ENCODE peak calls at places on chromosomes 16 and 17, in four cellular contexts. X is cardiac fibroblast, Y is ovary, S is tibial artery. C is an unnamed sample.

GRCh38 chr16:906296-906695 is 64.5 kb downstream of the LMF1 start:
- DNase-seq in X (no peak), Y (no peak), S (no peak), C (no peak)

GRCh38 chr16:87324411-87325275 is 7.5 kb upstream of the C16orf95 start:
- DNase-seq in X (peak), Y (no peak), S (no peak), C (peak)

GRCh38 chr17:66915204-66915611 is 49.3 kb upstream of the CACNG4 start:
- DNase-seq in X (peak), Y (no peak), S (no peak), C (peak)

GRCh38 chr17:59607817-59608403 is 11.8 kb upstream of the CLTC start:
- DNase-seq in X (peak), Y (no peak), S (no peak), C (peak)

GRCh38 chr17:37543527-37544122 is 53.9 kb downstream of the DUSP14 start:
- DNase-seq in X (no peak), Y (no peak), S (no peak), C (no peak)

GRCh38 chr16:84839054-84839453 is 19.3 kb downstream of the CRISPLD2 start:
- DNase-seq in X (peak), Y (no peak), S (peak), C (peak)

GRCh38 chr17:57551321-57552079 is 193.6 kb downstream of the CCDC182 start:
- DNase-seq in X (no peak), Y (no peak), S (no peak), C (no peak)

GRCh38 chr16:85162478-85163277 is 50.4 kb upstream of the CIBAR2 start:
- DNase-seq in X (peak), Y (peak), S (peak), C (no peak)

GRCh38 chr17:31663576-31663975 is 195.5 kb downstream of the COPRS start:
- DNase-seq in X (peak), Y (no peak), S (no peak), C (no peak)

GRCh38 chr17:40178021-40178601 is 841 bp downstream of the RAPGEFL1 start:
- DNase-seq in X (no peak), Y (no peak), S (no peak), C (no peak)

GRCh38 chr16:12339686-12340085 is 363.2 kb downstream of the SNX29 start:
- DNase-seq in X (peak), Y (no peak), S (peak), C (no peak)

GRCh38 chr17:63282455-63282854 is 163.7 kb downstream of the CYB561 start:
- DNase-seq in X (no peak), Y (no peak), S (no peak), C (no peak)

GRCh38 chr17:78986048-78986648 is 6.4 kb upstream of the LGALS3BP start:
- DNase-seq in X (peak), Y (no peak), S (no peak), C (peak)

GRCh38 chr17:11241611-11242226 is 706 bp downstream of the SHISA6 start:
- DNase-seq in X (no peak), Y (no peak), S (no peak), C (no peak)

GRCh38 chr16:35305476-35305875 is 1846.1 kb downstream of the TP53TG3F start:
- DNase-seq in X (peak), Y (no peak), S (no peak), C (peak)

GRCh38 chr17:20191066-20191465 is 181.9 kb downstream of the SPECC1 start:
- DNase-seq in X (peak), Y (no peak), S (no peak), C (peak)

GRCh38 chr16:65062736-65063583 is 58.9 kb downstream of the CDH11 start:
- DNase-seq in X (no peak), Y (no peak), S (no peak), C (no peak)

GRCh38 chr17:7328840-7329359 is at the start of gene NEURL4:
- DNase-seq in X (no peak), Y (no peak), S (peak), C (no peak)

GRCh38 chr16:11913425-11914079 is 2.2 kb downstream of the GSPT1 start:
- DNase-seq in X (peak), Y (no peak), S (no peak), C (peak)

GRCh38 chr16:61014869-61015268 is 1021.4 kb downstream of the CDH8 start:
- DNase-seq in X (no peak), Y (no peak), S (no peak), C (no peak)

GRCh38 chr16:27195941-27196595 is 7.3 kb upstream of the KDM8 start:
- DNase-seq in X (no peak), Y (no peak), S (no peak), C (no peak)

GRCh38 chr16:12419151-12419550 is 384.5 kb downstream of the CPPED1 start:
- DNase-seq in X (no peak), Y (no peak), S (no peak), C (no peak)

GRCh38 chr17:20935740-20936139 is 107.1 kb downstream of the USP22 start:
- DNase-seq in X (peak), Y (no peak), S (no peak), C (peak)

GRCh38 chr17:51298508-51299371 is 38.4 kb downstream of the UTP18 start:
- DNase-seq in X (peak), Y (no peak), S (no peak), C (peak)

GRCh38 chr16:8588703-8589292 is 1.5 kb downstream of the TMEM114 start:
- DNase-seq in X (no peak), Y (no peak), S (no peak), C (no peak)

GRCh38 chr16:87715658-87716057 is 50.1 kb downstream of the KLHDC4 start:
- DNase-seq in X (peak), Y (no peak), S (no peak), C (no peak)

GRCh38 chr16:19168173-19169080 is at the start of gene SYT17:
- DNase-seq in X (no peak), Y (no peak), S (no peak), C (no peak)

GRCh38 chr16:57804111-57804837 is 2.0 kb upstream of the KIFC3 start:
- DNase-seq in X (no peak), Y (no peak), S (no peak), C (no peak)

GRCh38 chr16:84813141-84813933 is 6.4 kb upstream of the CRISPLD2 start:
- DNase-seq in X (no peak), Y (no peak), S (no peak), C (no peak)

GRCh38 chr17:62661337-62661736 is 33.9 kb downstream of the MRC2 start:
- DNase-seq in X (no peak), Y (no peak), S (no peak), C (no peak)

GRCh38 chr16:49183911-49184310 is 97.7 kb downstream of the CBLN1 start:
- DNase-seq in X (no peak), Y (no peak), S (no peak), C (peak)

GRCh38 chr16:47928008-47928407 is 227.8 kb downstream of the ABCC12 start:
- DNase-seq in X (peak), Y (no peak), S (no peak), C (peak)

GRCh38 chr16:22003195-22003594 is 2.3 kb upstream of the PDZD9 start:
- DNase-seq in X (no peak), Y (no peak), S (no peak), C (no peak)

GRCh38 chr16:75402821-75403475 is 30.4 kb downstream of the CFDP1 start:
- DNase-seq in X (peak), Y (no peak), S (no peak), C (peak)
- TF ChIP-seq CTCF in X (peak), Y (peak), S (peak), C (peak)

GRCh38 chr16:29663829-29664132 is 734 bp downstream of the SPN start:
- DNase-seq in X (no peak), Y (no peak), S (no peak), C (no peak)

GRCh38 chr16:29662729-29663019 is 373 bp upstream of the SPN start:
- DNase-seq in X (no peak), Y (no peak), S (no peak), C (no peak)

GRCh38 chr16:29664133-29664912 is 1.3 kb downstream of the SPN start:
- DNase-seq in X (no peak), Y (no peak), S (no peak), C (no peak)

GRCh38 chr16:29662000-29662728 is 883 bp upstream of the SPN start:
- DNase-seq in X (no peak), Y (no peak), S (no peak), C (no peak)

DNA sequence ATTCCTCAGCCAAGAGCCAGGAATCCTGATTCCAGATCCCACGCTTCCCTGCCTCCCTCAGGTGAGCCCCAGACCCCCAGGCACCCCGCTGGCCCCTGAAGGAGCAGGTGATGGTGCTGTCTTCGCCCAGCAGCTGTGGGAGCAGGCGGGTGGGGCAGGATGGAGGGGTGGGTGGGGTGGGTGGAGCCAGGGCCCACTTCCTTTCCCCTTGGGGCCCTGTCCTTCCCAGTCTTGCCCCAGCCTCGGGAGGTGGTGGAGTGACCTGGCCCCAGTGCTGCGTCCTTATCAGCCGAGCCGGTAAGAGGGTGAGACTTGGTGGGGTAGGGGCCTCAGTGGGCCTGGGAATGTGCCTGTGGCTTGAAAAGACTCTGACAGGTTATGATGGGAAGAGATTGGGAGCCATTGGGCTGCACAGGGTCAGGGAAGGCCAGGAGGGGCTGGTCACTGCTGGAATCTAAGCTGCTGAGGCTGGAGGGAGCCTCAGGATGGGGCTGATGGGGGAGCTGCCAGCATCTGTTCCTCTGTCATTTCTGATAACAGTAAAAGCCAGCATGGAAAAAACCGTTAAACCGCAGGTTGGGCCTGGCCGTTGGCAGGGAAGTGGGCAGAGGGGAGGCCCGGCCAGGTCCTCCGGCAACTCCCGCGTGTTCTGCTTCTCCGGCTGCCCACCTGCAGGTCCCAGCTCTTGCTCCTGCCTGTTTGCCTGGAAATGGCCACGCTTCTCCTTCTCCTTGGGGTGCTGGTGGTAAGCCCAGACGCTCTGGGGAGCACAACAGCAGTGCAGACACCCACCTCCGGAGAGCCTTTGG is at the start of gene SPN:
- DNase-seq in X (no peak), Y (no peak), S (no peak), C (no peak)
- TF ChIP-seq CTCF in X (no peak), Y (no peak), S (no peak), C (no peak)

DNA sequence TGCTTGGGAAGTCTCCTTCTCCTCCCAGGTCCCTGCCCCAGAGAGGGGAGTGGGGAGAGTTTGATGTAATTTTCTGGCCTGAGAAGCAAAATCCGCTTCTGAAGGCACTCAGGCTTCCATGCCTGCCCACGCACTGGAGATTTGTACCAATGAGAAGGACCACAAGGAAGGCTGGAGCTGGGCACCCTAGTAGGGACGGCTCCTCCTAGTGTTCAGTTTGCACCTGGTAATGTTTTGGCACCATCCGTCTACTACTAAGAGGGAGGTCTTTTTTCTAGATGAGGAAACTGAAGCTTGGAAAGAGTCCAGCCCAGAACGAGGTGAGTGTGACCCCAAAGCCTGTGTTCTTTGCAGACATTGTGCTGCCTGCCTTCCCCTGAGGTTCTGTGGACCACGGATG is 83.6 kb upstream of the NLRP1 start:
- DNase-seq in X (no peak), Y (no peak), S (peak), C (peak)
- TF ChIP-seq CTCF in X (peak), Y (no peak), S (no peak), C (peak)

GRCh38 chr17:80283116-80283852 is 22.6 kb downstream of the RNF213 start:
- DNase-seq in X (no peak), Y (no peak), S (no peak), C (no peak)

GRCh38 chr17:80286638-80286960 is 25.9 kb downstream of the RNF213 start:
- DNase-seq in X (no peak), Y (no peak), S (no peak), C (no peak)

GRCh38 chr17:80287038-80287437 is 26.4 kb downstream of the RNF213 start:
- DNase-seq in X (no peak), Y (no peak), S (no peak), C (no peak)

GRCh38 chr17:80285237-80285920 is 24.7 kb downstream of the RNF213 start:
- DNase-seq in X (no peak), Y (no peak), S (no peak), C (no peak)

DNA sequence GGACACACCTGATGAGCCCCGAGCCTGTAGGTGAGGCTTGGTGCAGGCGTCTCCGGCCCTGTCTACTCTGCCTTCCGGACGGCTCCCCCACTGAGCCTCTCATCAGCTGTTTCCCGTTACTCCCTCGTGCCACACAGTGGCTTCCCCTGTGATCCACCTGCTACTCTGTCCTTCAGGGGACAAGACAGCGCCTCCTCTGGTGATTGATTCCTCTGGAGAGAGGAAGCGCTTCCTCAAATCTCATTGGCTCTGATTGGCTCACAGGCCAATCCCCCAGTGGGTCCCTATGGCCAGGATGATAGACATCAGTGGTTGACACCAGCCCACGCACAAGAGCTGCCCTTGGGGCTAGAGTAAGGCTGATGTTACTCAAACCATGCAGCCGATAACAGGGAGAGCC is 24.0 kb downstream of the RNF213 start:
- DNase-seq in X (no peak), Y (no peak), S (no peak), C (no peak)
- TF ChIP-seq CTCF in X (no peak), Y (no peak), S (no peak), C (no peak)

GRCh38 chr16:5187402-5187952 is 89.9 kb upstream of the EEF2KMT start:
- DNase-seq in X (no peak), Y (no peak), S (no peak), C (no peak)

GRCh38 chr16:5188318-5189025 is 90.9 kb upstream of the EEF2KMT start:
- DNase-seq in X (no peak), Y (no peak), S (no peak), C (no peak)

DNA sequence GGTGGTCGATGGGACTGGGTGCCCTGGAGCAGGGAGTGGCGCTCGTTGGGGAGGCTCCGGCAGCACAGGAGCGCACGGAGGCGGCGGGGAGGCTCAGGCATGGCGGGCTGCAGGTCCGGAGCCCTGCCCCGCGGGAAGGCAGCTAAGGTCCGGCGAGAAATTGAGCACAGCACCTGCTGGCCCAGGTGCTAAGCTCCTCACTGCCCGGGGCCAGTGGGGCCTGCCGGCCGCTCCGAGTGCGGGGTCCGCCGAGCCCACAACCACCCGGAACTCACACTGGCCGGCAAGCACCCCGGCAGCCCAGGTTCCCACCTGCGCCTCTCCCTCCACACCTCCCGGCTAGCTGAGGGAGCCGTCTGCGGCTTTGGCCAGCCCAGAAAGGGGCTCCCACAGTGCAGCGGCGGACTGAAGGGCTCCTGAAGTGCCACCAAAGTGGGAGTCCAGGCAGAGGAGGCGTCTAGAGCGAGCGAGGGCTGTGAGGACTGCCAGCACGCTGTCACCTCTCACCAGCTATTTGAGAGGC is 88.8 kb upstream of the EEF2KMT start:
- DNase-seq in X (no peak), Y (no peak), S (no peak), C (no peak)
- TF ChIP-seq CTCF in X (no peak), Y (no peak), S (no peak), C (no peak)

DNA sequence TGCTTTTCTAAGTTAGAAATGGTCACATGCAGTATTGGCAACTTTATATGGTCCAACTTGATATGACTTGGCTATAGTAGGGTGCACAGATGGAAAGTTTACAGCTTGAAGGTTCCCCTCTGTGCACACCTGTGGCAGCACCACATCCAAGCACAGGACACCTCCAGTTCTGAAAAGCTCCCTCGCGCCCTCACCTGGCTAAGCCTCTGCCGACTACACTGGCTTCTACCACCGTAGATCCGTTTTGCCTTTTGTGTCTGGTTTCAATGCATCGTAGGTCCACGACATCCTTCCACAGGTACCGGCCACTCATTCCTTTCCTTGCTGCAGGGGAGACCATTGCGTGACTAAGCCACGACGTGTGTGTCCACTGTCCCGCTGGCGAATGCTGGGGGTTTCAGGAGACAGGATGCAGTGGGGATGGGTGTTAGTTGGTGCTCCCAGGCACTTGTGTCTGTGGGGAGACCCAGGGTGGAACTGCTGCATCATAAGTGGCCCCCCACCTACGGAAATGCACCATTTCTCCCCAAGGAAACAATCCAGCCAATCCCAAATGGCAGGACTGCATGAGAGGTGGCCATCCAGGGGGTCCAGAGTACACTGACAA is 4.9 kb upstream of the RASD1 start:
- DNase-seq in X (peak), Y (no peak), S (no peak), C (no peak)
- TF ChIP-seq CTCF in X (peak), Y (no peak), S (no peak), C (no peak)

DNA sequence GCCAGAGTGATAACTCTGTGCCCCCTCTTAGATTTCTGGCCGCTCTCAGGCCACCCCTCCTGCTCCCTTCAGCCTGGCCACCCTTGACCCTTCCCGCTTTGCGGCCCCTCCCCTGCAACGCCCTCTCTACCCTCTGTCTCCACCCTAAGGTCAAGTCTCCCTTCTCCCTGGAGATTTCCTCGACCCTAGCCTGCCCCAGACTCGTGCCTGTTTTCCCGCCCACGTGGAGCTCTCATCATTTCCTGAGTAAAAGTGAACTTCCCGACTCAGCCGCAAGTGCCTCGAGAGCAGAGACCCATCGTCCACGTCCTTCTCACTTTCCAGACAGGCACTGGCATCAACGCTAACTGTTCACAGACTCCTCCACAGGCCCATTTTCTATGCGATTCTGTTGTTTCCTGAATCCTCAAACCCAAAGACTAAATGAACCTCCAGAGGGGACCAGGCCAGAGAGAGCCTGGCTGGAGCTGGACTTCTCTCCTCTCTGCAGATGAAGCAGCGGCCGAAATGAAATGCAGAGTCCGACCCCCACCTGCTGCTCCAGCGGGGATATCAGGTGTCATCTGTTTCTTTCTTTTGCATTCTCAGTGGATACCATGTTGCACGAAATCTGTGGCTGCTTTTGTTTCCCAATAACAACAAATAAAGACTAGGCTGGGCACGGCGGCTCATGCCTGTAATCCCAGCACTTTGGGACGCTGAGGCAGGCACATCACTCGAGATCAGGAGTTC is 52.5 kb downstream of the RTN4RL1 start:
- DNase-seq in X (peak), Y (no peak), S (no peak), C (no peak)
- TF ChIP-seq CTCF in X (no peak), Y (no peak), S (no peak), C (no peak)

DNA sequence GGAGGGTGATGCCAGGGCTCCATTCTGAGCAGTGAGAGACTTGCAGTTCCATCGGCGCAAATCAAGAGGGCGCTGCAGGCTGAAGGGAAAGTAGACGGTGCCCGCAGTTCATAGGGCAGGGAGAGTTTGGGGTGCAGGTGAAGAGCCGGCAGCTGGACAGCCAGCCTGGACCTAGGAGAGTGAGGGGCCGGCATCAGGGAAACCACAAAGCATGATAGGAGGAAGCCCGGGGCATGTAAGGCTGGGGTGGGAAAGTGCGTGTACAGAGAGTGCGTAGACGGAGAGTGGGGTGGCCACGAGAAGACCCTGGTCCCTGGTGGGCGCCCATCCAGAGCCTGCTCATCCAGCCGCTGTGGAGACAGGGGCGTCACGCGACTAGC is 101.1 kb upstream of the CHMP6 start:
- DNase-seq in X (no peak), Y (no peak), S (no peak), C (no peak)
- TF ChIP-seq CTCF in X (no peak), Y (no peak), S (no peak), C (no peak)